ENCODE peak calls at places on chromosomes 4 and X, in ten cellular contexts. D is CD8-positive, alpha-beta memory T cell; X is effector memory CD8-positive, alpha-beta T cell; L is CD4-positive, CD25-positive, alpha-beta regulatory T cell; E is fibroblast of lung; P is ACHN; I is head of caudate nucleus; C is kidney epithelial cell; V is caudate nucleus; W is H9. N is an unnamed sample.

GRCh38 chr4:152894673-152895072 is 41.5 kb upstream of the FHDC1 start:
- DNase-seq in L (no peak), P (no peak), E (peak; percentile 84), X (no peak), D (no peak), V (no peak), C (no peak), W (no peak), I (no peak), N (no peak)

GRCh38 chr4:126718161-126718560 is 914.6 kb upstream of the INTU start:
- DNase-seq in C (no peak), P (no peak), L (no peak), D (no peak), I (no peak), V (no peak), X (peak; percentile 0), W (no peak), E (peak; percentile 65), N (no peak)

GRCh38 chrX:57817302-57817701 is 93.0 kb downstream of the ZXDA start:
- DNase-seq in D (no peak), I (no peak), V (no peak), L (no peak), C (no peak), W (no peak), P (no peak), X (no peak), E (no peak), N (no peak)

GRCh38 chrX:118347131-118347530 is 1.2 kb downstream of the WDR44 start:
- DNase-seq in C (no peak), P (peak; percentile 29), L (peak; percentile 9), I (no peak), W (no peak), D (no peak), X (no peak), E (peak; percentile 76), V (no peak), N (no peak)

GRCh38 chrX:20487227-20487626 is 220.5 kb upstream of the RPS6KA3 start:
- DNase-seq in C (no peak), D (no peak), W (no peak), P (peak; percentile 1), V (no peak), L (no peak), I (no peak), E (peak; percentile 53), X (no peak), N (peak; percentile 48)

GRCh38 chrX:2689773-2690666 is 1.1 kb upstream of the CD99 start:
- DNase-seq in X (no peak), E (no peak), W (no peak), L (no peak), D (no peak), V (no peak), I (no peak), C (no peak), P (no peak), N (no peak)

GRCh38 chr4:40581254-40582140 is 48.2 kb downstream of the RBM47 start:
- DNase-seq in P (no peak), E (no peak), I (no peak), V (no peak), L (no peak), D (no peak), W (no peak), X (no peak), C (no peak), N (no peak)

GRCh38 chr4:56764775-56765174 is 56.7 kb downstream of the SPINK2 start:
- DNase-seq in L (no peak), I (no peak), W (no peak), P (no peak), C (no peak), X (no peak), E (peak; percentile 77), D (no peak), V (no peak), N (no peak)

GRCh38 chrX:16867947-16868346 is 2.2 kb downstream of the RBBP7 start:
- DNase-seq in I (no peak), V (no peak), W (no peak), L (no peak), E (no peak), X (no peak), D (no peak), C (no peak), P (no peak), N (no peak)

GRCh38 chr4:33080262-33080661 is 2360.1 kb downstream of the PCDH7 start:
- DNase-seq in C (no peak), W (no peak), V (no peak), P (no peak), I (no peak), D (no peak), L (no peak), E (no peak), X (no peak), N (peak; percentile 83)

GRCh38 chrX:3384330-3384729 is 37.9 kb upstream of the MXRA5 start:
- DNase-seq in E (peak; percentile 87), P (peak; percentile 80), L (no peak), C (peak; percentile 73), V (no peak), I (no peak), D (no peak), X (no peak), W (no peak), N (no peak)

GRCh38 chr4:183260491-183261151 is 59.5 kb downstream of the CLDN22 start:
- DNase-seq in W (no peak), X (no peak), P (no peak), C (no peak), E (no peak), V (no peak), L (no peak), I (no peak), D (no peak), N (no peak)

N was measured in NCI-H446.